ENCODE peak calls at places on chromosome 10, in six cellular contexts. One of them, this sample, is unnamed.

GRCh38 chr10:76297787-76298281 is 866.4 kb downstream of the LRMDA start:
- DNase-seq in A549: no peak
- DNase-seq in WTC11: no peak
- DNase-seq in HepG2: peak; percentile 77
- DNase-seq in H1: no peak
- DNase-seq in endothelial cell of umbilical vein: no peak
- DNase-seq in this sample: no peak

GRCh38 chr10:123154943-123155505 is 822 bp downstream of the BUB3 start:
- DNase-seq in A549: no peak
- DNase-seq in WTC11: no peak
- DNase-seq in HepG2: peak; percentile 26
- DNase-seq in H1: no peak
- DNase-seq in endothelial cell of umbilical vein: no peak
- DNase-seq in this sample: no peak

GRCh38 chr10:59872892-59873463 is 33.4 kb downstream of the CCDC6 start:
- DNase-seq in A549: no peak
- DNase-seq in WTC11: no peak
- DNase-seq in HepG2: peak; percentile 55
- DNase-seq in H1: no peak
- DNase-seq in endothelial cell of umbilical vein: peak; percentile 51
- DNase-seq in this sample: no peak

GRCh38 chr10:114095676-114096331 is 52.1 kb downstream of the ADRB1 start:
- DNase-seq in A549: no peak
- DNase-seq in WTC11: no peak
- DNase-seq in HepG2: no peak
- DNase-seq in H1: no peak
- DNase-seq in endothelial cell of umbilical vein: no peak
- DNase-seq in this sample: no peak

GRCh38 chr10:13201132-13201531 is 33.0 kb downstream of the UCMA start:
- DNase-seq in A549: no peak
- DNase-seq in WTC11: no peak
- DNase-seq in HepG2: no peak
- DNase-seq in H1: no peak
- DNase-seq in endothelial cell of umbilical vein: no peak
- DNase-seq in this sample: no peak

GRCh38 chr10:113087082-113088029 is 137.3 kb downstream of the TCF7L2 start:
- DNase-seq in A549: peak; percentile 97
- DNase-seq in WTC11: no peak
- DNase-seq in HepG2: peak; percentile 96
- DNase-seq in H1: no peak
- DNase-seq in endothelial cell of umbilical vein: peak; percentile 99
- DNase-seq in this sample: peak; percentile 32

GRCh38 chr10:369441-370221 is 234.4 kb downstream of the ZMYND11 start:
- DNase-seq in A549: no peak
- DNase-seq in WTC11: no peak
- DNase-seq in HepG2: no peak
- DNase-seq in H1: no peak
- DNase-seq in endothelial cell of umbilical vein: no peak
- DNase-seq in this sample: no peak

GRCh38 chr10:122140941-122141623 is 130.0 kb upstream of the BTBD16 start:
- DNase-seq in A549: peak; percentile 92
- DNase-seq in WTC11: no peak
- DNase-seq in HepG2: peak; percentile 27
- DNase-seq in H1: no peak
- DNase-seq in endothelial cell of umbilical vein: peak; percentile 97
- DNase-seq in this sample: no peak

GRCh38 chr10:75228834-75229233 is 6.9 kb downstream of the COMTD1 start:
- DNase-seq in A549: no peak
- DNase-seq in WTC11: no peak
- DNase-seq in HepG2: no peak
- DNase-seq in H1: no peak
- DNase-seq in endothelial cell of umbilical vein: no peak
- DNase-seq in this sample: no peak

GRCh38 chr10:29735628-29736324 is 101.0 kb upstream of the SVIL start:
- DNase-seq in A549: peak; percentile 95
- DNase-seq in WTC11: peak; percentile 85
- DNase-seq in HepG2: peak; percentile 61
- DNase-seq in H1: peak; percentile 94
- DNase-seq in endothelial cell of umbilical vein: peak; percentile 89
- DNase-seq in this sample: peak; percentile 89

GRCh38 chr10:68153473-68154210 is 44.4 kb downstream of the MYPN start:
- DNase-seq in A549: peak; percentile 97
- DNase-seq in WTC11: no peak
- DNase-seq in HepG2: peak; percentile 78
- DNase-seq in H1: peak; percentile 50
- DNase-seq in endothelial cell of umbilical vein: peak; percentile 94
- DNase-seq in this sample: no peak

GRCh38 chr10:130138479-130138866 is 2.3 kb downstream of the GLRX3 start:
- DNase-seq in A549: peak; percentile 85
- DNase-seq in WTC11: no peak
- DNase-seq in HepG2: peak; percentile 87
- DNase-seq in H1: no peak
- DNase-seq in endothelial cell of umbilical vein: peak; percentile 53
- DNase-seq in this sample: peak; percentile 60

GRCh38 chr10:80464557-80465466 is 10.7 kb downstream of the TSPAN14 start:
- DNase-seq in A549: no peak
- DNase-seq in WTC11: peak; percentile 71
- DNase-seq in HepG2: peak; percentile 97
- DNase-seq in H1: no peak
- DNase-seq in endothelial cell of umbilical vein: peak; percentile 78
- DNase-seq in this sample: peak; percentile 77

GRCh38 chr10:44949915-44950314 is 9.7 kb upstream of the RASSF4 start:
- DNase-seq in A549: no peak
- DNase-seq in WTC11: no peak
- DNase-seq in HepG2: no peak
- DNase-seq in H1: peak; percentile 39
- DNase-seq in endothelial cell of umbilical vein: no peak
- DNase-seq in this sample: no peak

GRCh38 chr10:89207801-89208551 is 859 bp upstream of the CH25H start:
- DNase-seq in A549: peak; percentile 19
- DNase-seq in WTC11: peak; percentile 49
- DNase-seq in HepG2: no peak
- DNase-seq in H1: peak; percentile 74
- DNase-seq in endothelial cell of umbilical vein: no peak
- DNase-seq in this sample: no peak

GRCh38 chr10:77681839-77682238 is 44.2 kb upstream of the KCNMA1 start:
- DNase-seq in A549: no peak
- DNase-seq in WTC11: no peak
- DNase-seq in HepG2: no peak
- DNase-seq in H1: no peak
- DNase-seq in endothelial cell of umbilical vein: no peak
- DNase-seq in this sample: no peak

GRCh38 chr10:124104011-124104627 is 10.7 kb upstream of the CHST15 start:
- DNase-seq in A549: no peak
- DNase-seq in WTC11: no peak
- DNase-seq in HepG2: no peak
- DNase-seq in H1: no peak
- DNase-seq in endothelial cell of umbilical vein: no peak
- DNase-seq in this sample: no peak

GRCh38 chr10:77179015-77179695 is 458.5 kb downstream of the KCNMA1 start:
- DNase-seq in A549: peak; percentile 29
- DNase-seq in WTC11: no peak
- DNase-seq in HepG2: no peak
- DNase-seq in H1: no peak
- DNase-seq in endothelial cell of umbilical vein: peak; percentile 47
- DNase-seq in this sample: no peak

GRCh38 chr10:85668522-85668921 is 698.1 kb downstream of the GRID1 start:
- DNase-seq in A549: no peak
- DNase-seq in WTC11: no peak
- DNase-seq in HepG2: no peak
- DNase-seq in H1: no peak
- DNase-seq in endothelial cell of umbilical vein: no peak
- DNase-seq in this sample: no peak

GRCh38 chr10:71433983-71434744 is 37.4 kb downstream of the CDH23 start:
- DNase-seq in A549: no peak
- DNase-seq in WTC11: no peak
- DNase-seq in HepG2: no peak
- DNase-seq in H1: peak; percentile 40
- DNase-seq in endothelial cell of umbilical vein: no peak
- DNase-seq in this sample: no peak

GRCh38 chr10:110364531-110364937 is 59.8 kb upstream of the SMNDC1 start:
- DNase-seq in A549: no peak
- DNase-seq in WTC11: no peak
- DNase-seq in HepG2: no peak
- DNase-seq in H1: no peak
- DNase-seq in endothelial cell of umbilical vein: no peak
- DNase-seq in this sample: no peak

GRCh38 chr10:51063659-51064535 is 10.4 kb upstream of the PRKG1 start:
- DNase-seq in A549: no peak
- DNase-seq in WTC11: no peak
- DNase-seq in HepG2: peak; percentile 7
- DNase-seq in H1: no peak
- DNase-seq in endothelial cell of umbilical vein: peak; percentile 62
- DNase-seq in this sample: no peak

GRCh38 chr10:43076876-43077420 is at the start of gene RET:
- DNase-seq in A549: peak; percentile 65
- DNase-seq in WTC11: peak; percentile 67
- DNase-seq in HepG2: no peak
- DNase-seq in H1: peak; percentile 72
- DNase-seq in endothelial cell of umbilical vein: no peak
- DNase-seq in this sample: peak; percentile 40

GRCh38 chr10:102413053-102413705 is 5.4 kb downstream of the PSD start:
- DNase-seq in A549: no peak
- DNase-seq in WTC11: peak; percentile 64
- DNase-seq in HepG2: no peak
- DNase-seq in H1: no peak
- DNase-seq in endothelial cell of umbilical vein: no peak
- DNase-seq in this sample: peak; percentile 35

GRCh38 chr10:129755075-129756020 is 208.7 kb downstream of the EBF3 start:
- DNase-seq in A549: no peak
- DNase-seq in WTC11: peak; percentile 1
- DNase-seq in HepG2: no peak
- DNase-seq in H1: no peak
- DNase-seq in endothelial cell of umbilical vein: no peak
- DNase-seq in this sample: no peak

GRCh38 chr10:35903021-35903420 is 260.9 kb upstream of the FZD8 start:
- DNase-seq in A549: no peak
- DNase-seq in WTC11: no peak
- DNase-seq in HepG2: no peak
- DNase-seq in H1: no peak
- DNase-seq in endothelial cell of umbilical vein: no peak
- DNase-seq in this sample: no peak

GRCh38 chr10:52668024-52668423 is 104.6 kb downstream of the MBL2 start:
- DNase-seq in A549: no peak
- DNase-seq in WTC11: no peak
- DNase-seq in HepG2: no peak
- DNase-seq in H1: no peak
- DNase-seq in endothelial cell of umbilical vein: peak; percentile 86
- DNase-seq in this sample: no peak

GRCh38 chr10:102311025-102311420 is 65.7 kb downstream of the GBF1 start:
- DNase-seq in A549: no peak
- DNase-seq in WTC11: no peak
- DNase-seq in HepG2: no peak
- DNase-seq in H1: no peak
- DNase-seq in endothelial cell of umbilical vein: no peak
- DNase-seq in this sample: no peak

GRCh38 chr10:34762156-34762555 is 52.9 kb downstream of the PARD3 start:
- DNase-seq in A549: no peak
- DNase-seq in WTC11: no peak
- DNase-seq in HepG2: no peak
- DNase-seq in H1: no peak
- DNase-seq in endothelial cell of umbilical vein: no peak
- DNase-seq in this sample: no peak

GRCh38 chr10:8116474-8116873 is 62.0 kb downstream of the GATA3 start:
- DNase-seq in A549: no peak
- DNase-seq in WTC11: no peak
- DNase-seq in HepG2: no peak
- DNase-seq in H1: no peak
- DNase-seq in endothelial cell of umbilical vein: no peak
- DNase-seq in this sample: no peak

GRCh38 chr10:8122970-8123369 is 68.5 kb downstream of the GATA3 start:
- DNase-seq in A549: no peak
- DNase-seq in WTC11: no peak
- DNase-seq in HepG2: no peak
- DNase-seq in H1: no peak
- DNase-seq in endothelial cell of umbilical vein: no peak
- DNase-seq in this sample: no peak

GRCh38 chr10:8124436-8124835 is 69.9 kb downstream of the GATA3 start:
- DNase-seq in A549: no peak
- DNase-seq in WTC11: no peak
- DNase-seq in HepG2: no peak
- DNase-seq in H1: no peak
- DNase-seq in endothelial cell of umbilical vein: no peak
- DNase-seq in this sample: no peak

GRCh38 chr10:8116926-8117493 is 62.5 kb downstream of the GATA3 start:
- DNase-seq in A549: no peak
- DNase-seq in WTC11: no peak
- DNase-seq in HepG2: no peak
- DNase-seq in H1: no peak
- DNase-seq in endothelial cell of umbilical vein: no peak
- DNase-seq in this sample: no peak

GRCh38 chr10:8121199-8121890 is 66.9 kb downstream of the GATA3 start:
- DNase-seq in A549: no peak
- DNase-seq in WTC11: no peak
- DNase-seq in HepG2: no peak
- DNase-seq in H1: no peak
- DNase-seq in endothelial cell of umbilical vein: no peak
- DNase-seq in this sample: no peak
- TF ChIP-seq JUN in A549: no peak
- TF ChIP-seq JUN in WTC11: no peak
- TF ChIP-seq JUN in HepG2: no peak
- TF ChIP-seq JUN in H1: no peak
- TF ChIP-seq JUN in endothelial cell of umbilical vein: no peak
- TF ChIP-seq JUN in this sample: no peak

DNA sequence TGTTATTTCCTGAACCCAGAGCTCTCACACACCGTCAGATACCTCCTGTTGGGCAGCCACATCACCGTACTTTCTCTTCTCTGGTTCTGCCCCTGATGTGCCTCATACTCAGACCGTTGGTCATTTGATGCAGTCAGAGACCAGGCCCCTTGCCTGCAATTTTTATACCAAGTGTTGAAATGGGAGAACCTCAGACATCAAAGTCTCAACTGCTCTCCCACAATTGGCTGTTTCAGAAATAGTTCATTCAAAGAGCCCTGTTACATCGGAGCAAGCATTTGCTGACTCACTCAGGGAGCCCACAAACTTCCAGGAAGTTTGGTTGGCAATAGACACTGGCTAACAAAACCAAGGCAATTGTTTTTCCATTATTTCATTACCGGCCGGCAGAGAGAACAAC is 33.5 kb upstream of the ADAM12 start:
- DNase-seq in A549: no peak
- DNase-seq in WTC11: no peak
- DNase-seq in HepG2: no peak
- DNase-seq in H1: no peak
- DNase-seq in endothelial cell of umbilical vein: no peak
- DNase-seq in this sample: no peak
- TF ChIP-seq JUN in A549: no peak
- TF ChIP-seq JUN in WTC11: no peak
- TF ChIP-seq JUN in HepG2: no peak
- TF ChIP-seq JUN in H1: no peak
- TF ChIP-seq JUN in endothelial cell of umbilical vein: no peak
- TF ChIP-seq JUN in this sample: no peak

GRCh38 chr10:6995846-6996245 is 415.0 kb downstream of the SFMBT2 start:
- DNase-seq in A549: no peak
- DNase-seq in WTC11: no peak
- DNase-seq in HepG2: no peak
- DNase-seq in H1: no peak
- DNase-seq in endothelial cell of umbilical vein: peak; percentile 2
- DNase-seq in this sample: no peak
- TF ChIP-seq JUN in A549: no peak
- TF ChIP-seq JUN in WTC11: no peak
- TF ChIP-seq JUN in HepG2: no peak
- TF ChIP-seq JUN in H1: no peak
- TF ChIP-seq JUN in endothelial cell of umbilical vein: peak; percentile 5
- TF ChIP-seq JUN in this sample: no peak

GRCh38 chr10:48945441-48946143 is 6.0 kb upstream of the LRRC18 start:
- DNase-seq in A549: no peak
- DNase-seq in WTC11: no peak
- DNase-seq in HepG2: no peak
- DNase-seq in H1: no peak
- DNase-seq in endothelial cell of umbilical vein: peak; percentile 70
- DNase-seq in this sample: no peak
- TF ChIP-seq JUN in A549: no peak
- TF ChIP-seq JUN in WTC11: no peak
- TF ChIP-seq JUN in HepG2: no peak
- TF ChIP-seq JUN in H1: no peak
- TF ChIP-seq JUN in endothelial cell of umbilical vein: peak; percentile 14
- TF ChIP-seq JUN in this sample: no peak